ENCODE peak calls at places on chromosomes 13 and 19, in ten cellular contexts. A, K, E, U, P, B, S, Q, V and F are unnamed samples.

GRCh38 chr13:105972811-105973590 is 562.5 kb downstream of the EFNB2 start:
- DNase-seq in Q (no peak), E (no peak), K (no peak), U (no peak), P (no peak), V (no peak), B (no peak), A (no peak), S (no peak), F (no peak)

GRCh38 chr13:108895220-108895704 is 265.9 kb downstream of the MYO16 start:
- DNase-seq in K (no peak), B (peak), A (no peak), E (peak), V (peak), U (no peak), P (peak), Q (peak), S (no peak), F (no peak)

GRCh38 chr13:87877477-87877876 is 206.3 kb downstream of the SLITRK5 start:
- DNase-seq in V (no peak), P (no peak), Q (no peak), U (no peak), E (no peak), K (no peak), S (no peak), B (no peak), A (no peak), F (no peak)

GRCh38 chr13:51158365-51158764 is 47.3 kb upstream of the C13orf42 start:
- DNase-seq in Q (no peak), A (no peak), E (no peak), S (no peak), K (no peak), U (no peak), P (no peak), V (no peak), B (no peak), F (no peak)

GRCh38 chr13:53368948-53369347 is 340.3 kb downstream of the OLFM4 start:
- DNase-seq in V (no peak), B (no peak), A (no peak), P (no peak), K (no peak), S (no peak), E (no peak), Q (peak), U (no peak), F (no peak)

GRCh38 chr19:31304877-31305312 is 44.3 kb downstream of the TSHZ3 start:
- DNase-seq in E (no peak), V (no peak), S (no peak), A (no peak), B (no peak), P (no peak), U (no peak), Q (no peak), K (no peak), F (no peak)

GRCh38 chr19:10193666-10194499 is 870 bp downstream of the DNMT1 start:
- DNase-seq in S (no peak), Q (no peak), E (peak), U (peak), P (peak), B (no peak), A (no peak), V (peak), K (peak), F (no peak)

GRCh38 chr13:37495046-37495445 is 103.5 kb downstream of the POSTN start:
- DNase-seq in S (no peak), Q (no peak), A (no peak), K (no peak), E (peak), B (no peak), U (no peak), V (peak), P (peak), F (no peak)

GRCh38 chr19:57056972-57057371 is 62.8 kb upstream of the USP29 start:
- DNase-seq in B (no peak), K (peak), A (no peak), V (no peak), U (no peak), Q (no peak), E (no peak), P (no peak), S (peak), F (peak)

GRCh38 chr13:25384747-25385270 is 13.0 kb downstream of the ATP8A2 start:
- DNase-seq in Q (no peak), V (no peak), A (no peak), E (no peak), U (no peak), K (no peak), B (no peak), P (no peak), S (no peak), F (no peak)

GRCh38 chr19:17153996-17154395 is 61.2 kb upstream of the USE1 start:
- DNase-seq in P (no peak), A (no peak), S (no peak), E (no peak), U (no peak), V (no peak), B (no peak), K (no peak), Q (no peak), F (no peak)

GRCh38 chr19:41695745-41696144 is 7.7 kb upstream of the CEACAM7 start:
- DNase-seq in V (no peak), E (no peak), K (no peak), S (no peak), Q (no peak), A (no peak), P (no peak), U (no peak), B (no peak), F (no peak)

GRCh38 chr13:51638497-51638871 is 54.2 kb downstream of the WDFY2 start:
- DNase-seq in B (no peak), E (peak), S (no peak), A (no peak), Q (peak), K (no peak), P (no peak), V (peak), U (no peak), F (no peak)

GRCh38 chr13:68304287-68304893 is 1074.3 kb upstream of the PCDH9 start:
- DNase-seq in A (no peak), Q (peak), U (peak), S (no peak), V (peak), E (no peak), P (no peak), K (no peak), B (peak), F (no peak)

GRCh38 chr13:109331898-109332297 is 454.5 kb downstream of the IRS2 start:
- DNase-seq in Q (no peak), P (peak), E (no peak), U (no peak), K (no peak), V (peak), A (no peak), B (no peak), S (no peak), F (no peak)

GRCh38 chr19:10544753-10545251 is 1.1 kb downstream of the ATG4D start:
- DNase-seq in P (no peak), A (no peak), Q (peak), K (no peak), S (no peak), U (peak), V (no peak), B (no peak), E (peak), F (no peak)

GRCh38 chr13:33111414-33112110 is 95.3 kb downstream of the KL start:
- DNase-seq in S (no peak), A (no peak), U (no peak), Q (no peak), K (no peak), E (peak), P (peak), V (peak), B (no peak), F (no peak)

GRCh38 chr13:105908581-105908980 is 626.9 kb downstream of the EFNB2 start:
- DNase-seq in E (no peak), P (peak), K (no peak), V (peak), A (no peak), Q (no peak), B (no peak), S (no peak), U (no peak), F (no peak)

GRCh38 chr19:36265064-36265463 is 50.2 kb downstream of the ZNF146 start:
- DNase-seq in S (no peak), A (no peak), V (no peak), Q (no peak), E (peak), B (no peak), U (no peak), K (no peak), P (no peak), F (no peak)

GRCh38 chr19:53545271-53546065 is 7.5 kb downstream of the ZNF331 start:
- DNase-seq in P (peak), V (peak), Q (no peak), K (no peak), S (no peak), A (no peak), B (no peak), E (peak), U (no peak), F (no peak)

DNA sequence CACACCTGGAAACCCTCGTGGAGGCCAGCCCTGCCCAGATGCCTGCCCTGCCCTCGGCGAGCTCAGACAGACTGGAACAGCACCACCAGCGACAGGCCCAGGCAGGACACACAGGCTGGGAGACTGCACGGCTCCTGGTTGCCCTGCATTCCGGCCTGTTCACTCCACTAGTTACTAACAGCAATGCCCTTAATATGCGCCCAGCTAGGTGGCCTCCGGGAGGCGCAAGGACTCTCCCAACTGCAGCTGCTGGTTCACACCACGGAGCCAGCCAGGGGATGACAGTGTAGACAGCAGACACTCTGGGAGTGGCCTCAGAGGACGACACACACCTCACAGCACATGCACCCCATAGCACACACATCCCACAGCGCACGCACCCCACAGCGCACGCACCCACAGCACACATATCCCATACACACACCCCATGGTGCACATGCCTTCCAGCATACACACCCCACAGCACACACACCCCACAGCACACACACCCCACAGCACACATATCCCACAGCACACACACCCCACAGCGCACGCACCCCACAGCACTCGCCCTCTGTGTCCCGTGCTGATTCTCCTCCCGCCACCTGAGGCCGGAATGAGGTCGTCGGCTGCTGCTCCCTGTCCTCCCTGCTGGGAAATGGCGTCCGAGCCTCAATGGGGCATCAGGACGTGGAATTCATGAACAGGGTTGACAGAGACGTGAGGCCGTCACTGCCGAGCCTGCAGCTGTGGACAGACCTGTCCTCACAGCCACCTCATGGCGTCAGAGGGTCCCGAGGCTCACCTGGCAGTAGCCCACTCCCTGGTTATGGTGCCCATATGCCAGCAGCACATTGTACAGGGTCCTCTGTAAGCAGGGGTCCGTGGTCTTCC is 13.6 kb downstream of the GRTP1 start:
- DNase-seq in V (no peak), A (no peak), K (no peak), E (peak), P (no peak), U (no peak), S (no peak), Q (peak), B (no peak), F (no peak)
- TF ChIP-seq CTCF in V (no peak), A (no peak), K (no peak), E (no peak), P (peak), U (no peak), S (no peak), Q (peak), B (no peak), F (no peak)

GRCh38 chr19:19460761-19461265 is 54.5 kb downstream of the TSSK6 start:
- DNase-seq in A (no peak), E (peak), Q (peak), B (peak), P (no peak), K (peak), S (peak), U (no peak), V (no peak), F (no peak)

GRCh38 chr19:19460258-19460731 is 54.8 kb downstream of the GATAD2A start:
- DNase-seq in Q (no peak), V (no peak), P (no peak), A (no peak), U (no peak), E (peak), B (no peak), K (no peak), S (no peak), F (no peak)

GRCh38 chr19:19463348-19464117 is 51.8 kb downstream of the TSSK6 start:
- DNase-seq in P (peak), V (peak), E (peak), A (no peak), S (no peak), B (no peak), K (peak), Q (no peak), U (no peak), F (no peak)

GRCh38 chr19:19461306-19461670 is 54.1 kb downstream of the TSSK6 start:
- DNase-seq in P (no peak), S (no peak), A (no peak), U (no peak), V (no peak), E (no peak), B (no peak), K (no peak), Q (no peak), F (no peak)

DNA sequence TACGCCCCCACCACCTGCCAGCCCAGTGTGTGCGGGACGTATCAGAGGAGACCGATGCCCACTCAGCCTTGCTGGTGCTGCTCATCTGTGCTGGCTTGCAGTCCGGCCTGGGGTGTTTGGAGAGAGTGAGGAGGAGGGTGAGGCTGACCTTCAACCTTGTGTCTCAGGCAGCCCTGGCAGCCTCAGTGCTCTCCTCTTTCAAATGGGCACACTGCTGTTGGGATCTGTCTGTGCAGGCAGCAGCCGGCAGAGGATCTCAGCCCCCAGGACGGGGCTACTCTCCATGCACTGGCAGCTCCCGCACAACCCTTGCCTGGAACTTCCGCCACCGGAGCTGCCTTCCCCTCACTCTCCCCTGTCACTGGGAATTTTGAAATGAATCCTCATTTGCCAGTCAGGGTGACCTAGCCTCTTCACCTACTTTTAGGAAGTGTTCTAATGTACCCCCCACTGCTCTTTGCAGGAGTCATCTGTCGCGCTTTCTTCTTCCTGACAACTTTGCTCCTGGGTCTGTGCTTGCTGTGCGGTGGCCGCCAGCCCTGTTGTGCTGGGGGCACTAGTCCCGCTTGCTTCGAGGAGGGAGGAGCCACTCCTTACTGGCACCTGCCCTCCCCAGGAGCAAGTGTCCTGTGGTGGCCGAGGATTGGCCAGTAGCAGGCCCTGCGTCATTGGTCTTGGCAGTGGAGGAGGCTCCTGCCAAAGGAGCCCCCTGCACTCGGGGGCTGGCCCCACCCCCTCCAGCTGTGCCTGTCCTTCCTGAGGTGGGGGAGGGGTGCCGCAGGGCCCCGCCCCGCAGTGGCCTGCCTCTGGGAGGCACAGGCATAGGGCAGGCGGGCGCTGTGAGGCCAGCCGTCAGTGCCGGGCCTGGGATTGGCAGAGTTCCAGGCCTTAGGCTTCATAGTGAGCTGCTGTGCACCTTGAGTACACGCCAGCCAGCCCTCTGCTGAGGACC is 53.4 kb downstream of the TSSK6 start:
- DNase-seq in Q (peak), K (peak), P (no peak), E (no peak), U (peak), V (peak), S (peak), A (no peak), B (peak), F (no peak)
- H3K4me3 ChIP-seq in Q (peak), K (no peak), P (no peak), E (no peak), U (no peak), V (no peak), S (peak), A (peak), B (peak), F (no peak)

DNA sequence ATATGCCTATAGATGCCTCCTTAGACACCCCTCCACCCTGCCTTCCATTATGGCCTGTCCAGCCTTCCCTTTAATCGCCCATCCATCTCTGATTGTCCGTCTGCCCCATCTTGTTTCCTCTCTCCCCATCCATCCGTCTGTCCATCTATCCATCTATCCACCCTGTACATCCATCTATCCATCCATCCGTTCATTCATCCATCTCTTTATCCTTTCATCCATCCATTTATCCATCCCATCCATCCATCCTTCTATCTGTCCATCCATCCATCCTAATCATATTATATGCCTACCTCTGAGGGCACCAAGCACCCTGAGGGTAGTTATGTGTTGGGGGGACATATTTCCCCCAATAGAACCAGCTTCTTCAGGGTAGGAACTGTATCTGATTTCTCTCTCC is 23.1 kb downstream of the TRPM4 start:
- DNase-seq in A (no peak), S (no peak), V (no peak), K (no peak), U (no peak), B (no peak), E (no peak), P (no peak), Q (no peak), F (no peak)
- H3K27ac ChIP-seq in A (no peak), S (no peak), V (no peak), K (no peak), U (no peak), B (no peak), E (no peak), P (no peak), Q (no peak), F (no peak)

GRCh38 chr19:13902993-13903555 is 2.8 kb downstream of the BRME1 start:
- DNase-seq in K (no peak), U (no peak), E (peak), S (no peak), B (no peak), P (no peak), V (no peak), Q (no peak), A (no peak), F (no peak)
- TF ChIP-seq CTCF in K (no peak), U (peak), E (peak), S (peak), B (peak), P (peak), V (peak), Q (peak), A (no peak), F (peak)

GRCh38 chr19:15629003-15629880 is 11.5 kb upstream of the CYP4F3 start:
- DNase-seq in V (peak), Q (peak), S (peak), P (peak), K (peak), A (peak), B (no peak), U (peak), E (peak), F (peak)
- H3K4me3 ChIP-seq in V (no peak), Q (no peak), S (no peak), P (no peak), K (no peak), A (no peak), B (no peak), U (no peak), E (no peak), F (no peak)

GRCh38 chr19:47505506-47505905 is 9.4 kb downstream of the NAPA start:
- DNase-seq in B (no peak), U (no peak), E (peak), K (no peak), Q (no peak), P (no peak), V (no peak), A (no peak), S (no peak), F (no peak)

GRCh38 chr19:47503823-47504145 is 11.1 kb downstream of the NAPA start:
- DNase-seq in A (no peak), V (no peak), K (no peak), Q (no peak), U (no peak), B (no peak), P (no peak), E (peak), S (no peak), F (no peak)

GRCh38 chr19:47499863-47500830 is 14.7 kb downstream of the NAPA start:
- DNase-seq in S (no peak), Q (no peak), U (no peak), P (no peak), V (no peak), A (no peak), K (no peak), B (no peak), E (peak), F (no peak)

GRCh38 chr19:47506459-47506858 is 8.4 kb downstream of the NAPA start:
- DNase-seq in P (no peak), B (no peak), Q (no peak), K (no peak), V (no peak), A (no peak), S (no peak), E (no peak), U (no peak), F (no peak)

GRCh38 chr19:47503130-47503822 is 11.6 kb downstream of the NAPA start:
- DNase-seq in K (no peak), Q (no peak), V (no peak), B (no peak), S (no peak), E (peak), U (no peak), A (no peak), P (no peak), F (no peak)
- H3K27ac ChIP-seq in K (no peak), Q (no peak), V (no peak), B (no peak), S (no peak), E (no peak), U (no peak), A (no peak), P (no peak), F (no peak)

GRCh38 chr19:29526730-29527499 is 1.1 kb downstream of the VSTM2B start:
- DNase-seq in P (no peak), A (no peak), U (peak), K (no peak), B (no peak), S (no peak), E (no peak), Q (peak), V (no peak), F (no peak)

GRCh38 chr19:29525901-29526729 is at the start of gene VSTM2B:
- DNase-seq in A (no peak), P (no peak), Q (peak), S (no peak), B (no peak), E (peak), U (no peak), K (no peak), V (no peak), F (no peak)

GRCh38 chr19:29523568-29523967 is 2.2 kb upstream of the VSTM2B start:
- DNase-seq in Q (no peak), U (no peak), B (no peak), S (no peak), A (no peak), K (no peak), P (no peak), E (no peak), V (no peak), F (no peak)

GRCh38 chr19:29524201-29524911 is 1.4 kb upstream of the VSTM2B start:
- DNase-seq in E (peak), A (no peak), B (no peak), U (no peak), S (no peak), K (no peak), Q (peak), V (no peak), P (no peak), F (no peak)

GRCh38 chr19:29524912-29525870 is 603 bp upstream of the VSTM2B start:
- DNase-seq in A (no peak), P (no peak), Q (peak), S (no peak), B (no peak), V (no peak), K (no peak), U (no peak), E (peak), F (no peak)
- TF ChIP-seq CTCF in A (no peak), P (no peak), Q (no peak), S (no peak), B (no peak), V (no peak), K (no peak), U (no peak), E (no peak), F (no peak)